ENCODE peak calls at places on chromosomes 4 and X, in six cellular contexts. Y is esophagus squamous epithelium, V is psoas muscle, L is Panc1, H is H1, P is astrocyte of the spinal cord. K is an unnamed sample.

GRCh38 chr4:71241467-71242401 is 97.1 kb upstream of the SLC4A4 start:
- DNase-seq in Y (no peak), V (no peak), L (no peak), H (no peak), P (peak), K (no peak)

GRCh38 chr4:98027827-98028226 is 115.4 kb downstream of the STPG2 start:
- DNase-seq in Y (no peak), V (no peak), L (no peak), H (no peak), P (peak), K (peak)

GRCh38 chr4:142097015-142097414 is 460.6 kb downstream of the IL15 start:
- DNase-seq in Y (no peak), V (no peak), L (no peak), H (no peak), P (no peak), K (no peak)

GRCh38 chrX:18119856-18120255 is 100.8 kb downstream of the BEND2 start:
- DNase-seq in Y (no peak), V (no peak), L (no peak), H (no peak), P (no peak), K (no peak)

GRCh38 chr4:88242144-88242543 is 42.2 kb downstream of the PPM1K start:
- DNase-seq in Y (no peak), V (no peak), L (no peak), H (peak), P (no peak), K (no peak)

GRCh38 chr4:22167201-22167600 is 218.6 kb upstream of the KCNIP4 start:
- DNase-seq in Y (no peak), V (no peak), L (no peak), H (no peak), P (no peak), K (no peak)

GRCh38 chrX:13938053-13938765 is 91.5 kb downstream of the GEMIN8 start:
- DNase-seq in Y (no peak), V (no peak), L (no peak), H (peak), P (no peak), K (no peak)

GRCh38 chr4:957581-958313 is 15.6 kb downstream of the DGKQ start:
- DNase-seq in Y (no peak), V (peak), L (no peak), H (no peak), P (no peak), K (no peak)

GRCh38 chrX:97637289-97637688 is 753.6 kb downstream of the RPA4 start:
- DNase-seq in Y (no peak), V (no peak), L (no peak), H (no peak), P (no peak), K (no peak)

GRCh38 chr4:123452585-123452984 is 56.0 kb downstream of the SPRY1 start:
- DNase-seq in Y (no peak), V (peak), L (peak), H (no peak), P (peak), K (peak)

GRCh38 chrX:22533898-22534297 is 261.2 kb downstream of the CBLL2 start:
- DNase-seq in Y (no peak), V (no peak), L (no peak), H (no peak), P (no peak), K (no peak)

GRCh38 chr4:26032142-26032541 is 118.1 kb downstream of the SMIM20 start:
- DNase-seq in Y (no peak), V (no peak), L (no peak), H (no peak), P (peak), K (no peak)

GRCh38 chr4:26885912-26886274 is 25.3 kb downstream of the STIM2 start:
- DNase-seq in Y (peak), V (no peak), L (no peak), H (no peak), P (no peak), K (no peak)

GRCh38 chr4:176467011-176467410 is 147.2 kb downstream of the SPCS3 start:
- DNase-seq in Y (no peak), V (no peak), L (no peak), H (no peak), P (peak), K (no peak)

GRCh38 chr4:89290727-89291126 is 16.9 kb downstream of the GPRIN3 start:
- DNase-seq in Y (no peak), V (no peak), L (no peak), H (no peak), P (no peak), K (no peak)

GRCh38 chr4:25123236-25123635 is 37.0 kb downstream of the SEPSECS start:
- DNase-seq in Y (no peak), V (no peak), L (no peak), H (no peak), P (no peak), K (no peak)

GRCh38 chrX:1463581-1464281 is 11.0 kb upstream of the ASMTL start:
- DNase-seq in Y (no peak), V (no peak), L (no peak), H (peak), P (no peak), K (no peak)

DNA sequence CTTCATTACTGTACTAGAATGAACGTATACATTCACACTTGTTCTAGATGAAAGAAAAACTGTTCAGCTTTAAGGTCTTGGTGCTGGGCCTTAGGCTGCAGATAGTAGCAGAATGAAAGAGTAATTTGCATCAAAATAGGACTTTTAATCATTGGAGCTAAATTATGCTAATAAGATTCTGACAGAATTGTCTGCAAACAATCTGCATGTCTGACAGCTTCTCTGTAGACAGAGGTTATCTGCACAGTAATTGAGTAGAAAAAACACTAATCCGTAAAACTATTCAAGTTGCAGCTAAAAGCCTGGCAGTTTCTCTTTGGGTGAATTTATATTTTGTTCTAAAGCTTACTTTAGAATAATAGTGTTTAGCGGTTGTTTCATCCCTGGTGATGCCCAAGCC is 25.4 kb downstream of the LRP2BP start:
- DNase-seq in Y (no peak), V (no peak), L (no peak), H (no peak), P (no peak), K (no peak)
- H3K4me3 ChIP-seq in Y (no peak), V (no peak), L (no peak), H (no peak), P (no peak), K (no peak)

DNA sequence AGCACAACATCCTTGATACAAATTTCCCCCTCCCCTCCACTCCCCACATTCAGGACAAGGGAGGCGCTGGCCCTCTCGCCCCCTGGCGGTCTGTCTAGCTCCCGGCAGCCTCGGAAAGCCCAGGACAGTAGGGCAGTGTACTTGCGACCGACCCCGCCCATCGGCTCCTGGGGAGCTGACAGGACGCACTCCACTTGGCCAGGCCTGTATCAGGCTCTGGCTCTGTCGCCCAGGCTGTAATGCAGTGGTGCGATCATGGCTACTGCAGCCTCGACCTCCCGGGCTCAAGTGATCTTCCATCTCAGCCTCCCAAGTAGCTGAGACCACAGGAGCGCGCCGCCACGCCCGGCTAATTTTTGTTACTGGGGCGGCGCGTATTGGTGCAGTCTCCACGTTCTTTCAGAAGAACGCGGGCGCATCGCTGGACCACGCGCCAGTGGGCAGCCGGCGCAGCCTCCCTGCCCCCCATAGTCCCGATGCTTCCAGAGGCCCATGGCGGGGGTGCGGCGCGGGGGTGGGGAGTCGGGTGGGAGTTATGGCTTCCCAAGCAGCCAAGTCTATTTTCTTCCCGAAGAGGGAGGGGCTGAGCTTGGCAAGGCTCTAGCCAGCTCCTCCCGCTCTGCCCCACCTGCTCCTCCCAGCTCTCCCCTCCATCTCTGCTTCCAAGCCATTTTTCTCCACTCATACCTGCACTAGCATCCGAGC is 7.8 kb upstream of the AKAP14 start:
- DNase-seq in Y (no peak), V (peak), L (no peak), H (peak), P (peak), K (no peak)
- TF ChIP-seq CTCF in Y (no peak), V (peak), L (peak), H (peak), P (peak), K (peak)

GRCh38 chrX:39900788-39901170 is 197.0 kb downstream of the BCOR start:
- DNase-seq in Y (no peak), V (no peak), L (no peak), H (no peak), P (no peak), K (no peak)

GRCh38 chrX:39898147-39898546 is 199.6 kb downstream of the BCOR start:
- DNase-seq in Y (no peak), V (no peak), L (no peak), H (no peak), P (no peak), K (no peak)

GRCh38 chrX:39897741-39898097 is 200.0 kb downstream of the BCOR start:
- DNase-seq in Y (no peak), V (no peak), L (no peak), H (no peak), P (no peak), K (no peak)

GRCh38 chrX:39899059-39899458 is 198.7 kb downstream of the BCOR start:
- DNase-seq in Y (no peak), V (no peak), L (no peak), H (no peak), P (no peak), K (no peak)

GRCh38 chrX:39899876-39900787 is 197.6 kb downstream of the BCOR start:
- DNase-seq in Y (no peak), V (no peak), L (no peak), H (no peak), P (no peak), K (peak)
- H3K4me3 ChIP-seq in Y (no peak), V (peak), L (no peak), H (no peak), P (no peak), K (peak)

GRCh38 chr4:94595880-94596483 is 144.2 kb downstream of the PDLIM5 start:
- DNase-seq in Y (no peak), V (no peak), L (peak), H (no peak), P (peak), K (no peak)
- TF ChIP-seq CTCF in Y (no peak), V (peak), L (peak), H (no peak), P (peak), K (peak)

DNA sequence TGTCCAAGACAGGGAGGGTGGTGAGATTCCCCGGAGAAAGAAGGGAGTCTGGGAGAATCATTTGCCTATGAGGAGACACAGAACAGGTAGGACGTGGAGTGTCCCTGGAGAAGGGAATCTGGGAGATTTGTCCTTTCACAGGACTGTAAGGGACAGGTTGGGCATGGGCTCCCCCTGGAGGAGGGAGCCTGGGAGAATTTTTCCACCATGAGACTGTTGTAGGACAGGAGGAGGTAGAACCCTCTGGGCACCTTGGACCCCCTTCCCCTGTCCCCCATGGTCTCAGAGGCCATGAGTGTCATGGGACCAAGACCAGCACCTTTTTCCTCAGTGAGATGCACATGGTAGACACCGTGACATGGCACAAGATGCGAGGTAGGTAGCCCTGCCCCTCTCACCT is 2.8 kb downstream of the PORCN start:
- DNase-seq in Y (no peak), V (no peak), L (no peak), H (peak), P (no peak), K (no peak)
- H3K4me3 ChIP-seq in Y (no peak), V (no peak), L (no peak), H (no peak), P (no peak), K (no peak)

GRCh38 chrX:51494409-51494808 is 2.0 kb downstream of the NUDT11 start:
- DNase-seq in Y (no peak), V (no peak), L (no peak), H (no peak), P (peak), K (no peak)
- TF ChIP-seq CTCF in Y (no peak), V (no peak), L (peak), H (no peak), P (peak), K (peak)

DNA sequence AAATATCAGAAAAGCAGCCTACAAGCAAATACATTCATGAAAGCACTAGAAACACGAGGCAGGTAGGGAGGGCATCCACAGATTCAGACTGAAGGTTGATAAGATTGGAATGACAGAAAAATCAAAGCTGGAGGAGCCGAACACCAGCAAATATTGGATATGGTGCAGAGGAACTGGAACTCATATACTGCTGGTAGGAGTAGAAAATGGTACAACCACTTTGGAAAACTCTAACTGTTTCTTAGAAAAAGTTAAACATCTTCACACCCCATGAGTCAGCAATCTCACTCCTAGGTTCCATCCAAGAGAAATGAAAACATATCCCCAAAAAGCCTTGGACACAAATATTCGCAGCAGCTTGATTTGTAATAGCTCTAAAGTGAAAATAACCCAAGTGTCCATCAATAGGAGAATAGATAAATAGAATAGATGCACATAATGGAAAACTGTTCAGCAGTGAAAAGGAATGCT is 27.1 kb downstream of the CD99L2 start:
- DNase-seq in Y (no peak), V (no peak), L (no peak), H (no peak), P (no peak), K (no peak)
- H3K4me3 ChIP-seq in Y (no peak), V (peak), L (no peak), H (no peak), P (no peak), K (no peak)

DNA sequence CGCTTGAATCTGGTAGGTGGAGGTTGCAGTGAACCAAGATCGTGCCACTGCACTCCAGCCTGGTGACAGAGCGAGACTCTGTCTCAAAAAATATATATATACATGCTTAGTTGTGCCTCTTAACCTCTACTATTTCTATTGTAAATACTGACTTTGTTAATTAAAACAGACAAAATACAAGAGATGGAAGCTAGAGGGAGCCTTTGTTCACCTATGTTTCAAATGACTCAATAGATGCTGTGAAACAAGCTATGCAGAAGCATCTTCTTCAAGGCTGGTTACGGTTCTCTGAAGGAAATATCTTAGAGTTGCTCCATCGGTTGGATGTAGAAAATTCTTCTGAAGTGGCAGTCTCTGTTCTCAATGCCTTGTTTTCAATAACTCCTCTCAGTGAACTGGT is 6.2 kb downstream of the NCAPG start:
- DNase-seq in Y (no peak), V (no peak), L (peak), H (no peak), P (peak), K (no peak)
- TF ChIP-seq CTCF in Y (peak), V (peak), L (peak), H (no peak), P (peak), K (peak)

DNA sequence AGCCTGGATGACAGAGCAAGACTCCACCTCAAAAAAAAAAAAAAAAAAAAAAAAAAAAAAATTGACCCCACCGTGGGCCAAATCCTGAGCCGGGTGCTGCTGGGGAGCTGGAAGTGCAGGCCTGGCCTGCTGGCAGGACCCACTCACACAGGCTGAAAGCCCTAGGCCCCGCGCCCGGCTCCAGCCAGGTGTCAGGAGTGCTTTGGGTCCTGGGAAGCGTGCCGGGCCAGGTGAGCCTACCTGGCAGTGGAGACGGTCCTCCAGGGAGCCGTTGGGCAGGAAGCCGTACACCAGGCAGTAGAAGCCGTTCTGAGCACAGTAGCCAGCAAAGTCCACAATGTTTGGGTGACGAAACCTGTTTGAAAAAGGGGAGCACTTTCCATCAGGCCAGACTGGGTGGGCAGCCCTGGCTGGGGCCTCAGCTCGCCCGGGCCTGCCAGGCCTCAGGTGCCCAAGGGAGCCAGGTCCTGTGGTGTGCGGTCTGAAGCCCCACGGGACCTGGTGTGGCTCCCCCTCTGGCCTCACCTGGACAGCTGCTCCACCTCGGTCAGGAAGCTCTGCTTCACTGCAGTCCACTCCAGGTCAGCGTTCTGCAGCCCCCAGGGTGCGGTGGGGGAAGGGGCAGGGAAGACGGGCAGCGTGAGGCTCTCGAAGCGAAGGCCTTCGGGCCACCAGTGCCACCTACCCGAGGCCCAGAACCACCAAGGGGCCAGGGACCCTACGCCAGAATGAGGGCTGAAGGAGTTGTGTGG is 1.8 kb downstream of the IRAK1 start:
- DNase-seq in Y (no peak), V (no peak), L (no peak), H (no peak), P (no peak), K (no peak)
- H3K4me3 ChIP-seq in Y (peak), V (peak), L (peak), H (no peak), P (peak), K (peak)